ENCODE peak calls at places on chromosomes 11 and 22, in seven cellular contexts. One of them, this sample, is unnamed.

GRCh38 chr11:57162179-57162898 is 19.4 kb upstream of the LRRC55 start:
- ATAC-seq in RWPE2: no peak
- ATAC-seq in T-cell: no peak
- ATAC-seq in IMR-90: no peak
- ATAC-seq in right cardiac atrium: peak
- ATAC-seq in left lung: no peak
- ATAC-seq in CD4-positive, CD25-positive, alpha-beta regulatory T cell: no peak
- ATAC-seq in this sample: peak

GRCh38 chr22:38569181-38569971 is 607 bp downstream of the DMC1 start:
- ATAC-seq in RWPE2: no peak
- ATAC-seq in T-cell: no peak
- ATAC-seq in IMR-90: no peak
- ATAC-seq in right cardiac atrium: peak
- ATAC-seq in left lung: peak
- ATAC-seq in CD4-positive, CD25-positive, alpha-beta regulatory T cell: no peak
- ATAC-seq in this sample: peak

GRCh38 chr11:104323841-104324240 is 159.9 kb upstream of the PDGFD start:
- ATAC-seq in RWPE2: no peak
- ATAC-seq in T-cell: no peak
- ATAC-seq in IMR-90: no peak
- ATAC-seq in right cardiac atrium: no peak
- ATAC-seq in left lung: no peak
- ATAC-seq in CD4-positive, CD25-positive, alpha-beta regulatory T cell: no peak
- ATAC-seq in this sample: no peak

GRCh38 chr11:61258546-61258945 is 17.6 kb downstream of the PGA5 start:
- ATAC-seq in RWPE2: no peak
- ATAC-seq in T-cell: no peak
- ATAC-seq in IMR-90: no peak
- ATAC-seq in right cardiac atrium: no peak
- ATAC-seq in left lung: no peak
- ATAC-seq in CD4-positive, CD25-positive, alpha-beta regulatory T cell: no peak
- ATAC-seq in this sample: no peak

GRCh38 chr11:57703341-57703740 is 8.7 kb downstream of the MED19 start:
- ATAC-seq in RWPE2: no peak
- ATAC-seq in T-cell: no peak
- ATAC-seq in IMR-90: no peak
- ATAC-seq in right cardiac atrium: no peak
- ATAC-seq in left lung: no peak
- ATAC-seq in CD4-positive, CD25-positive, alpha-beta regulatory T cell: no peak
- ATAC-seq in this sample: peak

GRCh38 chr22:48491451-48491941 is 1336.2 kb downstream of the BRD1 start:
- ATAC-seq in RWPE2: no peak
- ATAC-seq in T-cell: no peak
- ATAC-seq in IMR-90: no peak
- ATAC-seq in right cardiac atrium: no peak
- ATAC-seq in left lung: no peak
- ATAC-seq in CD4-positive, CD25-positive, alpha-beta regulatory T cell: no peak
- ATAC-seq in this sample: no peak

GRCh38 chr11:12958984-12959383 is 50.1 kb upstream of the RASSF10 start:
- ATAC-seq in RWPE2: no peak
- ATAC-seq in T-cell: no peak
- ATAC-seq in IMR-90: no peak
- ATAC-seq in right cardiac atrium: no peak
- ATAC-seq in left lung: no peak
- ATAC-seq in CD4-positive, CD25-positive, alpha-beta regulatory T cell: no peak
- ATAC-seq in this sample: peak

GRCh38 chr22:29073618-29074275 is 912 bp downstream of the KREMEN1 start:
- ATAC-seq in RWPE2: peak
- ATAC-seq in T-cell: no peak
- ATAC-seq in IMR-90: peak
- ATAC-seq in right cardiac atrium: peak
- ATAC-seq in left lung: peak
- ATAC-seq in CD4-positive, CD25-positive, alpha-beta regulatory T cell: no peak
- ATAC-seq in this sample: peak

GRCh38 chr11:15818132-15818842 is 538.1 kb downstream of the SOX6 start:
- ATAC-seq in RWPE2: no peak
- ATAC-seq in T-cell: no peak
- ATAC-seq in IMR-90: no peak
- ATAC-seq in right cardiac atrium: no peak
- ATAC-seq in left lung: no peak
- ATAC-seq in CD4-positive, CD25-positive, alpha-beta regulatory T cell: no peak
- ATAC-seq in this sample: no peak

GRCh38 chr11:74923125-74923524 is 25.8 kb downstream of the XRRA1 start:
- ATAC-seq in RWPE2: no peak
- ATAC-seq in T-cell: no peak
- ATAC-seq in IMR-90: no peak
- ATAC-seq in right cardiac atrium: no peak
- ATAC-seq in left lung: no peak
- ATAC-seq in CD4-positive, CD25-positive, alpha-beta regulatory T cell: no peak
- ATAC-seq in this sample: no peak

GRCh38 chr11:67289651-67290479 is 762 bp downstream of the ANKRD13D start:
- ATAC-seq in RWPE2: peak
- ATAC-seq in T-cell: no peak
- ATAC-seq in IMR-90: peak
- ATAC-seq in right cardiac atrium: peak
- ATAC-seq in left lung: peak
- ATAC-seq in CD4-positive, CD25-positive, alpha-beta regulatory T cell: no peak
- ATAC-seq in this sample: no peak

GRCh38 chr11:61002598-61002997 is 31.1 kb downstream of the CD6 start:
- ATAC-seq in RWPE2: no peak
- ATAC-seq in T-cell: no peak
- ATAC-seq in IMR-90: no peak
- ATAC-seq in right cardiac atrium: no peak
- ATAC-seq in left lung: no peak
- ATAC-seq in CD4-positive, CD25-positive, alpha-beta regulatory T cell: no peak
- ATAC-seq in this sample: no peak

GRCh38 chr11:64650923-64651523 is 60.0 kb downstream of the SLC22A12 start:
- ATAC-seq in RWPE2: no peak
- ATAC-seq in T-cell: no peak
- ATAC-seq in IMR-90: peak
- ATAC-seq in right cardiac atrium: no peak
- ATAC-seq in left lung: no peak
- ATAC-seq in CD4-positive, CD25-positive, alpha-beta regulatory T cell: no peak
- ATAC-seq in this sample: no peak

GRCh38 chr11:1796297-1797011 is 32.7 kb upstream of the CTSD start:
- ATAC-seq in RWPE2: peak
- ATAC-seq in T-cell: no peak
- ATAC-seq in IMR-90: no peak
- ATAC-seq in right cardiac atrium: no peak
- ATAC-seq in left lung: no peak
- ATAC-seq in CD4-positive, CD25-positive, alpha-beta regulatory T cell: no peak
- ATAC-seq in this sample: peak

GRCh38 chr11:45280449-45280848 is 5.7 kb downstream of the SYT13 start:
- ATAC-seq in RWPE2: no peak
- ATAC-seq in T-cell: peak
- ATAC-seq in IMR-90: no peak
- ATAC-seq in right cardiac atrium: no peak
- ATAC-seq in left lung: no peak
- ATAC-seq in CD4-positive, CD25-positive, alpha-beta regulatory T cell: peak
- ATAC-seq in this sample: no peak

GRCh38 chr11:132471491-132471890 is 1060.8 kb downstream of the OPCML start:
- ATAC-seq in RWPE2: peak
- ATAC-seq in T-cell: no peak
- ATAC-seq in IMR-90: no peak
- ATAC-seq in right cardiac atrium: no peak
- ATAC-seq in left lung: no peak
- ATAC-seq in CD4-positive, CD25-positive, alpha-beta regulatory T cell: no peak
- ATAC-seq in this sample: no peak

GRCh38 chr11:79973701-79974626 is 533.1 kb upstream of the TENM4 start:
- ATAC-seq in RWPE2: peak
- ATAC-seq in T-cell: no peak
- ATAC-seq in IMR-90: peak
- ATAC-seq in right cardiac atrium: peak
- ATAC-seq in left lung: peak
- ATAC-seq in CD4-positive, CD25-positive, alpha-beta regulatory T cell: no peak
- ATAC-seq in this sample: peak

GRCh38 chr11:2699185-2699530 is 636 bp downstream of the KCNQ1OT1 start:
- ATAC-seq in RWPE2: peak
- ATAC-seq in T-cell: no peak
- ATAC-seq in IMR-90: peak
- ATAC-seq in right cardiac atrium: peak
- ATAC-seq in left lung: peak
- ATAC-seq in CD4-positive, CD25-positive, alpha-beta regulatory T cell: no peak
- ATAC-seq in this sample: peak

GRCh38 chr22:22787805-22788459 is 99.7 kb upstream of the IGLL5 start:
- ATAC-seq in RWPE2: peak
- ATAC-seq in T-cell: peak
- ATAC-seq in IMR-90: peak
- ATAC-seq in right cardiac atrium: peak
- ATAC-seq in left lung: peak
- ATAC-seq in CD4-positive, CD25-positive, alpha-beta regulatory T cell: peak
- ATAC-seq in this sample: peak

GRCh38 chr11:65316311-65316978 is 1.8 kb downstream of the CDC42EP2 start:
- ATAC-seq in RWPE2: peak
- ATAC-seq in T-cell: no peak
- ATAC-seq in IMR-90: peak
- ATAC-seq in right cardiac atrium: peak
- ATAC-seq in left lung: no peak
- ATAC-seq in CD4-positive, CD25-positive, alpha-beta regulatory T cell: no peak
- ATAC-seq in this sample: peak

GRCh38 chr11:44126304-44126703 is 30.8 kb downstream of the EXT2 start:
- ATAC-seq in RWPE2: no peak
- ATAC-seq in T-cell: no peak
- ATAC-seq in IMR-90: no peak
- ATAC-seq in right cardiac atrium: no peak
- ATAC-seq in left lung: no peak
- ATAC-seq in CD4-positive, CD25-positive, alpha-beta regulatory T cell: no peak
- ATAC-seq in this sample: no peak

GRCh38 chr11:73141031-73141308 is 1.1 kb downstream of the FCHSD2 start:
- ATAC-seq in RWPE2: peak
- ATAC-seq in T-cell: no peak
- ATAC-seq in IMR-90: no peak
- ATAC-seq in right cardiac atrium: no peak
- ATAC-seq in left lung: peak
- ATAC-seq in CD4-positive, CD25-positive, alpha-beta regulatory T cell: no peak
- ATAC-seq in this sample: no peak

GRCh38 chr22:19772673-19773469 is 12.3 kb downstream of the TBX1 start:
- ATAC-seq in RWPE2: no peak
- ATAC-seq in T-cell: no peak
- ATAC-seq in IMR-90: no peak
- ATAC-seq in right cardiac atrium: peak
- ATAC-seq in left lung: no peak
- ATAC-seq in CD4-positive, CD25-positive, alpha-beta regulatory T cell: no peak
- ATAC-seq in this sample: no peak

GRCh38 chr11:128464878-128465277 is 122.5 kb downstream of the ETS1 start:
- ATAC-seq in RWPE2: no peak
- ATAC-seq in T-cell: peak
- ATAC-seq in IMR-90: no peak
- ATAC-seq in right cardiac atrium: no peak
- ATAC-seq in left lung: no peak
- ATAC-seq in CD4-positive, CD25-positive, alpha-beta regulatory T cell: no peak
- ATAC-seq in this sample: no peak

GRCh38 chr11:77353131-77353530 is 51.6 kb upstream of the GDPD4 start:
- ATAC-seq in RWPE2: no peak
- ATAC-seq in T-cell: no peak
- ATAC-seq in IMR-90: no peak
- ATAC-seq in right cardiac atrium: peak
- ATAC-seq in left lung: no peak
- ATAC-seq in CD4-positive, CD25-positive, alpha-beta regulatory T cell: no peak
- ATAC-seq in this sample: no peak

GRCh38 chr22:46432164-46433068 is 96.9 kb downstream of the TRMU start:
- ATAC-seq in RWPE2: peak
- ATAC-seq in T-cell: peak
- ATAC-seq in IMR-90: no peak
- ATAC-seq in right cardiac atrium: no peak
- ATAC-seq in left lung: peak
- ATAC-seq in CD4-positive, CD25-positive, alpha-beta regulatory T cell: peak
- ATAC-seq in this sample: peak

GRCh38 chr11:12581923-12582322 is 92.3 kb upstream of the TEAD1 start:
- ATAC-seq in RWPE2: peak
- ATAC-seq in T-cell: no peak
- ATAC-seq in IMR-90: peak
- ATAC-seq in right cardiac atrium: peak
- ATAC-seq in left lung: peak
- ATAC-seq in CD4-positive, CD25-positive, alpha-beta regulatory T cell: no peak
- ATAC-seq in this sample: peak

GRCh38 chr11:73113426-73113825 is 28.7 kb downstream of the FCHSD2 start:
- ATAC-seq in RWPE2: no peak
- ATAC-seq in T-cell: no peak
- ATAC-seq in IMR-90: no peak
- ATAC-seq in right cardiac atrium: no peak
- ATAC-seq in left lung: no peak
- ATAC-seq in CD4-positive, CD25-positive, alpha-beta regulatory T cell: no peak
- ATAC-seq in this sample: no peak

GRCh38 chr22:24512043-24512442 is 16.9 kb downstream of the UPB1 start:
- ATAC-seq in RWPE2: no peak
- ATAC-seq in T-cell: no peak
- ATAC-seq in IMR-90: no peak
- ATAC-seq in right cardiac atrium: peak
- ATAC-seq in left lung: peak
- ATAC-seq in CD4-positive, CD25-positive, alpha-beta regulatory T cell: no peak
- ATAC-seq in this sample: no peak

GRCh38 chr11:8814209-8814922 is 96.6 kb upstream of the AKIP1 start:
- ATAC-seq in RWPE2: peak
- ATAC-seq in T-cell: no peak
- ATAC-seq in IMR-90: no peak
- ATAC-seq in right cardiac atrium: no peak
- ATAC-seq in left lung: peak
- ATAC-seq in CD4-positive, CD25-positive, alpha-beta regulatory T cell: no peak
- ATAC-seq in this sample: peak

GRCh38 chr22:47304854-47305253 is 542.4 kb downstream of the TBC1D22A start:
- ATAC-seq in RWPE2: no peak
- ATAC-seq in T-cell: no peak
- ATAC-seq in IMR-90: no peak
- ATAC-seq in right cardiac atrium: no peak
- ATAC-seq in left lung: no peak
- ATAC-seq in CD4-positive, CD25-positive, alpha-beta regulatory T cell: no peak
- ATAC-seq in this sample: no peak

GRCh38 chr11:119155733-119156492 is 7.1 kb downstream of the ABCG4 start:
- ATAC-seq in RWPE2: peak
- ATAC-seq in T-cell: no peak
- ATAC-seq in IMR-90: peak
- ATAC-seq in right cardiac atrium: no peak
- ATAC-seq in left lung: no peak
- ATAC-seq in CD4-positive, CD25-positive, alpha-beta regulatory T cell: no peak
- ATAC-seq in this sample: no peak

GRCh38 chr11:73152086-73152853 is 10.2 kb upstream of the FCHSD2 start:
- ATAC-seq in RWPE2: no peak
- ATAC-seq in T-cell: peak
- ATAC-seq in IMR-90: no peak
- ATAC-seq in right cardiac atrium: no peak
- ATAC-seq in left lung: no peak
- ATAC-seq in CD4-positive, CD25-positive, alpha-beta regulatory T cell: no peak
- ATAC-seq in this sample: no peak

GRCh38 chr11:124751741-124752470 is at the start of gene VSIG2:
- ATAC-seq in RWPE2: no peak
- ATAC-seq in T-cell: peak
- ATAC-seq in IMR-90: no peak
- ATAC-seq in right cardiac atrium: peak
- ATAC-seq in left lung: peak
- ATAC-seq in CD4-positive, CD25-positive, alpha-beta regulatory T cell: no peak
- ATAC-seq in this sample: no peak

GRCh38 chr11:85249482-85249881 is 377.7 kb downstream of the DLG2 start:
- ATAC-seq in RWPE2: no peak
- ATAC-seq in T-cell: no peak
- ATAC-seq in IMR-90: no peak
- ATAC-seq in right cardiac atrium: no peak
- ATAC-seq in left lung: no peak
- ATAC-seq in CD4-positive, CD25-positive, alpha-beta regulatory T cell: no peak
- ATAC-seq in this sample: no peak

GRCh38 chr11:92222701-92223100 is 1.9 kb upstream of the FAT3 start:
- ATAC-seq in RWPE2: no peak
- ATAC-seq in T-cell: no peak
- ATAC-seq in IMR-90: no peak
- ATAC-seq in right cardiac atrium: no peak
- ATAC-seq in left lung: no peak
- ATAC-seq in CD4-positive, CD25-positive, alpha-beta regulatory T cell: no peak
- ATAC-seq in this sample: no peak

GRCh38 chr11:71247551-71248250 is 4.7 kb downstream of the SHANK2 start:
- ATAC-seq in RWPE2: no peak
- ATAC-seq in T-cell: no peak
- ATAC-seq in IMR-90: no peak
- ATAC-seq in right cardiac atrium: peak
- ATAC-seq in left lung: no peak
- ATAC-seq in CD4-positive, CD25-positive, alpha-beta regulatory T cell: no peak
- ATAC-seq in this sample: no peak

GRCh38 chr11:5460983-5461621 is 12.0 kb downstream of the OR51I2 start:
- ATAC-seq in RWPE2: no peak
- ATAC-seq in T-cell: no peak
- ATAC-seq in IMR-90: no peak
- ATAC-seq in right cardiac atrium: no peak
- ATAC-seq in left lung: no peak
- ATAC-seq in CD4-positive, CD25-positive, alpha-beta regulatory T cell: no peak
- ATAC-seq in this sample: no peak

This sample was measured in esophagus mucosa.